ENCODE peak calls at places on chromosomes 7 and 10, in four cellular contexts. U, P, I and K are unnamed samples.
A peak's percentile ranks its signal among the peaks of the same experiment; 100 is the strongest.

GRCh38 chr7:21253740-21254687 is 173.9 kb upstream of the SP4 start:
- DNase-seq in U (peak; percentile 98), P (peak; percentile 60), I (peak; percentile 50), K (peak; percentile 65)

GRCh38 chr10:24519950-24520349 is 203.7 kb downstream of the ARHGAP21 start:
- DNase-seq in U (no peak), P (no peak), I (no peak), K (no peak)

GRCh38 chr7:137978464-137979237 is 23.2 kb downstream of the CREB3L2 start:
- DNase-seq in U (no peak), P (peak; percentile 98), I (peak; percentile 92), K (no peak)

GRCh38 chr10:71263376-71263775 is 51.0 kb downstream of the UNC5B start:
- DNase-seq in U (no peak), P (no peak), I (no peak), K (no peak)

GRCh38 chr10:51522858-51523257 is 176.5 kb downstream of the CSTF2T start:
- DNase-seq in U (no peak), P (no peak), I (peak; percentile 3), K (no peak)

GRCh38 chr7:77657427-77658331 is 38.6 kb upstream of the RSBN1L start:
- DNase-seq in U (peak; percentile 83), P (peak; percentile 57), I (peak; percentile 55), K (peak; percentile 68)

GRCh38 chr7:7972128-7972527 is 3.5 kb downstream of the GLCCI1 start:
- DNase-seq in U (peak; percentile 25), P (no peak), I (no peak), K (no peak)

GRCh38 chr10:110615057-110615630 is 29.0 kb upstream of the RBM20 start:
- DNase-seq in U (no peak), P (peak; percentile 12), I (no peak), K (no peak)

GRCh38 chr7:73890541-73891147 is 29.7 kb downstream of the TMEM270 start:
- DNase-seq in U (no peak), P (no peak), I (no peak), K (no peak)

GRCh38 chr10:27158421-27158820 is 3.3 kb downstream of the MASTL start:
- DNase-seq in U (peak; percentile 55), P (peak; percentile 48), I (no peak), K (no peak)

GRCh38 chr7:1925349-1925748 is 255.3 kb downstream of the ELFN1 start:
- DNase-seq in U (no peak), P (peak; percentile 40), I (no peak), K (no peak)

GRCh38 chr10:130109796-130110235 is 814 bp downstream of the C10orf143 start:
- DNase-seq in U (peak; percentile 52), P (peak; percentile 83), I (peak; percentile 79), K (peak; percentile 39)

GRCh38 chr10:76881477-76882220 is 756.0 kb downstream of the KCNMA1 start:
- DNase-seq in U (no peak), P (peak; percentile 17), I (peak; percentile 24), K (no peak)

GRCh38 chr7:2214636-2215035 is 18.1 kb downstream of the MAD1L1 start:
- DNase-seq in U (no peak), P (no peak), I (no peak), K (no peak)

GRCh38 chr7:123655614-123656013 is at the start of gene LMOD2:
- DNase-seq in U (no peak), P (no peak), I (no peak), K (no peak)

GRCh38 chr10:8013011-8013410 is 41.5 kb upstream of the GATA3 start:
- DNase-seq in U (no peak), P (no peak), I (no peak), K (no peak)

GRCh38 chr10:131456411-131456810 is 144.9 kb upstream of the TCERG1L start:
- DNase-seq in U (no peak), P (no peak), I (no peak), K (no peak)

GRCh38 chr7:47846117-47846836 is 102.0 kb downstream of the PKD1L1 start:
- DNase-seq in U (no peak), P (peak; percentile 80), I (peak; percentile 53), K (no peak)

GRCh38 chr10:70742537-70743429 is 42.4 kb downstream of the TBATA start:
- DNase-seq in U (no peak), P (peak; percentile 41), I (peak; percentile 40), K (no peak)

GRCh38 chr10:103491729-103492364 is 1.7 kb upstream of the NEURL1 start:
- DNase-seq in U (no peak), P (peak; percentile 91), I (peak; percentile 98), K (no peak)

GRCh38 chr10:70404906-70405824 is 1.2 kb downstream of the EIF4EBP2 start:
- DNase-seq in U (no peak), P (peak; percentile 88), I (peak; percentile 99), K (no peak)

GRCh38 chr10:95170790-95171189 is 23.2 kb upstream of the ACSM6 start:
- DNase-seq in U (no peak), P (no peak), I (no peak), K (no peak)

GRCh38 chr10:124875596-124875995 is 66.3 kb upstream of the ZRANB1 start:
- DNase-seq in U (no peak), P (peak; percentile 76), I (peak; percentile 45), K (no peak)

GRCh38 chr7:111424768-111425167 is 137.5 kb downstream of the IMMP2L start:
- DNase-seq in U (no peak), P (peak; percentile 73), I (peak; percentile 31), K (no peak)